ENCODE peak calls at places on chromosome X, in four cellular contexts. S, M, R and D are unnamed samples.

GRCh38 chrX:71618303-71618721 is at the start of gene CXCR3:
- DNase-seq in S (no peak), M (peak; percentile 52), R (no peak), D (no peak)

GRCh38 chrX:72028701-72029470 is 102.8 kb downstream of the RTL5 start:
- DNase-seq in S (no peak), M (no peak), R (no peak), D (no peak)

GRCh38 chrX:8738588-8739189 is 6.8 kb upstream of the ANOS1 start:
- DNase-seq in S (peak; percentile 19), M (peak; percentile 22), R (no peak), D (no peak)

GRCh38 chrX:94288325-94288724 is 614.3 kb downstream of the FAM133A start:
- DNase-seq in S (no peak), M (no peak), R (no peak), D (no peak)

GRCh38 chrX:16867947-16868346 is 2.2 kb downstream of the RBBP7 start:
- DNase-seq in S (no peak), M (no peak), R (no peak), D (no peak)

GRCh38 chrX:133966199-133966598 is 19.2 kb downstream of the GPC3 start:
- DNase-seq in S (no peak), M (no peak), R (no peak), D (no peak)

GRCh38 chrX:151019837-151020236 is 36.7 kb downstream of the HMGB3 start:
- DNase-seq in S (no peak), M (no peak), R (no peak), D (no peak)

GRCh38 chrX:47218920-47219815 is 687 bp downstream of the CDK16 start:
- DNase-seq in S (no peak), M (peak; percentile 70), R (no peak), D (peak; percentile 79)

GRCh38 chrX:1246816-1247215 is 21.8 kb upstream of the CSF2RA start:
- DNase-seq in S (peak; percentile 67), M (peak; percentile 67), R (peak; percentile 95), D (peak; percentile 77)

GRCh38 chrX:108437789-108438623 is at the start of gene COL4A6:
- DNase-seq in S (no peak), M (no peak), R (no peak), D (no peak)

GRCh38 chrX:323721-324628 is 5.4 kb upstream of the GTPBP6 start:
- DNase-seq in S (no peak), M (peak; percentile 50), R (no peak), D (peak; percentile 67)

GRCh38 chrX:54415534-54416350 is 24.5 kb upstream of the TSR2 start:
- DNase-seq in S (no peak), M (no peak), R (no peak), D (no peak)

GRCh38 chrX:12906392-12906791 is at the start of gene TLR8:
- DNase-seq in S (no peak), M (no peak), R (no peak), D (no peak)

DNA sequence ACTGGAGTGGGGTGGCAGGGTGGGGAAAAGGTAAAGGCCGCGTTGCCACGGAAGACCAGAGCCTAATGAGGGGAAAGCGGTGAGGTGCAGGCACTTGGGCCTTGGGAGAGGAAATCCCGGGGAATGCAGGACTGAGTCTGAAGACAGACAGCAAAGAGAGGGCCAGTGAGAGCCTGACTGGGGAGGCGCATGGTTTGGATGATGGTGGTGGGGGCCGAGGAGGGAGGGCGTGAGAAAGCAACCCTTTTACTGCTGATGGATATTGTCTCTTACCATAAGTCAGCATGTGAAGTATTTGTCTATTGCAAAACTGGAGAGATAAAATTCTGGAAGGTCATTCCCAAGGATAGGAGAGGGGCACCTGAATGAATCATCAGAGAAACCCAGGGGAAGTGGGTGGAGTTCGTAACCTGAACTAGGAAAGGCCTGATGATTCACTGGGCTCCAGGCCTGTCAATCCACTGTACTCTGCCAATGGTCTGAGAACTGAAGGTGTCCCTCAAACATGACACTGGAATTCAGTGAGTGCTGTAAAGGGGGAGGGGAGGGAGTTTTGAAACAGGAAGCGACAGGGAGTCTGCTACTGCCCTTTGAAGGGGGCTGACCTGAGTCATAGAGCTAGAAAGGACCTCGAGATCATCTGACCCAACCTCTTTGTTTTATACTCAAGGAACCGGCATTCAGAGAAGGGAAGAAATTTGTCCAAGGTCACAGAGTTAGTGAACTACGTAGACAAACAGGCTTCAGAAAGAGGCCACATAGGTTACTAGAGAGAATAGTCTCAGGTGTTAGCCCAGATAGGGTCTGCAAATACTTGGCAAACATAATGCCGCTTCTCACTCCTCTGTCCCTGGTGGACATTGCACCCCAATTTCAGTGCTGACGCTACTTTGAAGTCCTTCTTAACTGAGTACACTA is 52.2 kb downstream of the NALF2 start:
- DNase-seq in S (no peak), M (no peak), R (no peak), D (no peak)
- TF ChIP-seq EP300 in S (no peak), M (no peak), R (no peak), D (no peak)

DNA sequence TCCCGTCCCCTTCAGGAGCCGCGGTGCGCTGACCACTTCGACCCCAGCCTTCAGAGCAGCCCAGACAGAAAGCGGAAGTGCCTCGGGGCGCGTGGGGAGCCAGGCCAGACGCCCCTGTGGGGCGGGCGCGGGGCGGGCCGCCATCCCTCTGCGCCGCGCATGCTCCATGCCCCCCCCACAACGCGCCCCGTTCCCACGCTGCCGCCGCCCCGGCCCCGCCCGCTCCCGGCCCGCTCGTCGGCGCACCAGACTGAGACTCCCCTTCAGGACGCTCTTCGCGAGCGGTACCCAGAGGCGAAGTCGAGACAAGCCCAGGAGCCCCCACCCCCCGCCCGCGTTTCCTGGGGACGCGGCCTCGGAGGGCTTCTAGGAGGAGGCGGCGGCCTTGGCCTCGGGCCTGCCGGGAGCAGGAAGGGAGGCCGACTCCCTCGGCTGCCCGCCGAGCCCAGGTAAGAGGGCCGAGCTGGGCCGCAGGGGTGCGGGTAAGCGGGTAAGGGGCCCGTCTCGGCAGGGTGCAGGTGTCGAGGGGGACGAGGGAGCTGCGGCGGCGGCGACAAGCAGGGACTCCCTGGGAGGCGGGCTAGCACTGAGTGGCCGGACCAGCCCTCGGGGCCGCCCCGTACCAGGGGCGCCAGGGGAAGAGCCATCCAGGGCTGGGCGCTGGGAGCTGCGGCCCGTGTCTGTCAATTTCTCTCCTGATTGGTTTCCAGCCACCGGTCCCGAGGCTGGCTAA is at the start of gene ZFP92:
- DNase-seq in S (no peak), M (peak; percentile 32), R (no peak), D (no peak)
- TF ChIP-seq POLR2A in S (no peak), M (no peak), R (no peak), D (no peak)

GRCh38 chrX:23246001-23246400 is 88.6 kb upstream of the PTCHD1 start:
- DNase-seq in S (no peak), M (no peak), R (no peak), D (no peak)

GRCh38 chrX:23251043-23251442 is 83.6 kb upstream of the PTCHD1 start:
- DNase-seq in S (no peak), M (no peak), R (no peak), D (no peak)

DNA sequence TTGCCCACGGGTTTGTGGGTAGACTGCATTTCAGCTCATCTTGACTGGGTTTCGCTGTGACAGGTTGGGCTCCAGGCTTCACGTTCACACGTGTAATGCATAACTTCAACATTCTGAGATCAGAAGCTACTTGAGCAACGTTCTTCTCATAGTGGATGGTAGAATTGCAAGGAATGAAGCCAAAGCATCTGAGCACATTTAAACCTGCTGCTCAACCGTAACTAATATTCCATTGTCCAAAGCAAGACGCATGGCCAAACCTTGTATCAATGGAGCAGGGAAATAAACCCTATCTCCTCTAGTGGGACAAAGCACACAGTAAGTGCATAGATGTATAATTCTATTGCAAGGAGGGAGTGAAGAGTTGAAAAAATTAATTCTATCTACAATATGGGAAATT is 86.5 kb upstream of the PTCHD1 start:
- DNase-seq in S (no peak), M (no peak), R (no peak), D (no peak)
- TF ChIP-seq EP300 in S (no peak), M (no peak), R (no peak), D (no peak)

GRCh38 chrX:48891402-48892288 is 5.9 kb downstream of the TIMM17B start:
- DNase-seq in S (peak; percentile 76), M (peak; percentile 92), R (peak; percentile 95), D (peak; percentile 91)
- TF ChIP-seq POLR2A in S (no peak), M (peak; percentile 54), R (no peak), D (no peak)

GRCh38 chrX:136627381-136627780 is 20.6 kb upstream of the CD40LG start:
- DNase-seq in S (no peak), M (no peak), R (no peak), D (no peak)
- TF ChIP-seq EP300 in S (no peak), M (no peak), R (no peak), D (no peak)

GRCh38 chrX:31201503-31201902 is 129.7 kb upstream of the FTHL17 start:
- DNase-seq in S (no peak), M (no peak), R (no peak), D (no peak)

GRCh38 chrX:31200430-31200829 is 128.6 kb upstream of the FTHL17 start:
- DNase-seq in S (no peak), M (no peak), R (no peak), D (no peak)

GRCh38 chrX:31199051-31199769 is 127.4 kb upstream of the FTHL17 start:
- DNase-seq in S (no peak), M (no peak), R (no peak), D (no peak)

GRCh38 chrX:31199770-31200114 is 127.9 kb upstream of the FTHL17 start:
- DNase-seq in S (no peak), M (peak; percentile 22), R (no peak), D (no peak)
- TF ChIP-seq POLR2A in S (no peak), M (no peak), R (no peak), D (no peak)

DNA sequence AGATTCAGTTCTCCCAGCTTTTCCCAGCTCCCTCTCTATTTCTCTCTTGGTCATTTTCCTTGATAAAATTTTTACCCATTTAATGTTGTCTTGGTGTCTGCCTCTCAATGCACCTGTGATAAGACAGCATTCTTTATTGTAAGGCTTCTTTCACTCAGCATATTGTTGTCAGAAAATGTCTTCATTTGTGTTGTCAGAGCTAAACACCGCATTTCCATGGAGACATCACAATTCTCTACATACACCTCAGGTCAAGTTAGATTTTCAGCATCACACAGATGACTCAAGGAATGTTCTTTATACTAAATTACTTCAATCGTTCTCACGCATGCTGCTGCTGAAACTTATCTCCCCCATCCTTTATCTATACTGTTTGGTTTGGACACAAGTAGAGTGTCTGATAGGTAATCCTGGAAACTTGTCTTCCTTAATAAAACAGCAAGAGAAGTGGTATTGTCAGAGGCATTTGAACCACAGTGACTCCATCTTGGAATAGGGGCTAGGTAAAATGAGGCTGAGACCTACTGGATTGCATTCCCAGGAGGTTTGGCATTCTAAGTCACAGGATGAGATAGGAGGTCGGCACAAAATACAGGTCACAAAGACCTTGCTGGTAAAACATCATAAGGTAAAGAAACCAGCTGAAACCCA is 41.3 kb upstream of the EFHC2 start:
- DNase-seq in S (no peak), M (no peak), R (no peak), D (no peak)
- TF ChIP-seq EP300 in S (no peak), M (no peak), R (no peak), D (no peak)

DNA sequence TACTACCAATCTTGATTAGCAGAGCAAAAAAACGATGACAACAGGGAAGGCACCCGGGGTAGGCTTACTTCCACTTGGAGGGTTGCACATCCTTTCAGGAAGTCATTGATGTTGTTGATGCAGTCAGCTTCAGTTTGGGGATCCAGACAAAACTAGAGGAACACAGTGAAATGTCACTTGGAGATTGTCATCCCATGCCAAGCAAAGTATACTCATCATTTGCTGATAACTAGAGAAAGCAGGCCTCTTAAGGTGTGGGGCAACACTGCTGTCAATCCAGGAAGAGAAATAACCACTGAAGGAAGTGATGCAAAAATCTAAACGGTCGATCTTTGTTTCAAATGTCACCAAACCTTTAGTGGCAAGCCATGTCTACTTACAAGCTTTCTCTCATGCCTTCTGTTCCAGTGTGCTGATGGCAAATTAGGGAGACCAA is 1.4 kb downstream of the ARHGEF6 start:
- DNase-seq in S (no peak), M (no peak), R (no peak), D (no peak)
- TF ChIP-seq POLR2A in S (no peak), M (peak; percentile 20), R (no peak), D (no peak)